ENCODE peak calls at places on chromosomes 13 and 19, in eight cellular contexts. X, C, E, B, O, N, W and P are unnamed samples.

GRCh38 chr13:77516342-77516789 is 19.1 kb upstream of the SCEL start:
- DNase-seq in X (no peak), C (no peak), E (peak), B (no peak), O (peak), N (peak), W (no peak), P (no peak)

GRCh38 chr19:5166262-5166661 is 174.3 kb downstream of the PTPRS start:
- DNase-seq in X (no peak), C (peak), E (peak), B (no peak), O (peak), N (peak), W (no peak), P (no peak)

GRCh38 chr19:45767410-45767880 is 1.6 kb downstream of the SIX5 start:
- DNase-seq in X (peak), C (peak), E (peak), B (peak), O (peak), N (peak), W (peak), P (peak)

GRCh38 chr13:101785858-101786257 is 333.4 kb downstream of the ITGBL1 start:
- DNase-seq in X (no peak), C (no peak), E (peak), B (peak), O (peak), N (peak), W (peak), P (no peak)

GRCh38 chr13:106887686-106888085 is 319.7 kb upstream of the ARGLU1 start:
- DNase-seq in X (no peak), C (no peak), E (no peak), B (no peak), O (no peak), N (peak), W (no peak), P (no peak)

GRCh38 chr19:14072535-14073231 is at the start of gene MISP3:
- DNase-seq in X (no peak), C (no peak), E (peak), B (peak), O (no peak), N (peak), W (peak), P (peak)

GRCh38 chr19:55467236-55468053 is 2.9 kb upstream of the C19orf85 start:
- DNase-seq in X (no peak), C (no peak), E (peak), B (no peak), O (no peak), N (peak), W (peak), P (no peak)

GRCh38 chr13:83547043-83547442 is 335.2 kb downstream of the SLITRK1 start:
- DNase-seq in X (no peak), C (no peak), E (no peak), B (no peak), O (no peak), N (no peak), W (no peak), P (no peak)

GRCh38 chr19:42250666-42251531 is 4.0 kb downstream of the ERF start:
- DNase-seq in X (no peak), C (no peak), E (no peak), B (no peak), O (peak), N (peak), W (peak), P (no peak)

GRCh38 chr13:53783466-53783865 is 754.9 kb downstream of the OLFM4 start:
- DNase-seq in X (no peak), C (no peak), E (no peak), B (no peak), O (no peak), N (no peak), W (no peak), P (no peak)

GRCh38 chr13:26133286-26133685 is 81.5 kb upstream of the SHISA2 start:
- DNase-seq in X (no peak), C (no peak), E (no peak), B (no peak), O (no peak), N (no peak), W (no peak), P (no peak)

GRCh38 chr13:48775804-48776203 is 122.1 kb downstream of the CYSLTR2 start:
- DNase-seq in X (peak), C (peak), E (peak), B (no peak), O (peak), N (peak), W (no peak), P (no peak)

GRCh38 chr19:32346901-32347300 is 1.5 kb downstream of the ZNF507 start:
- DNase-seq in X (no peak), C (no peak), E (no peak), B (no peak), O (no peak), N (no peak), W (no peak), P (no peak)

GRCh38 chr19:32349724-32350475 is 4.5 kb downstream of the ZNF507 start:
- DNase-seq in X (no peak), C (no peak), E (no peak), B (no peak), O (no peak), N (no peak), W (no peak), P (no peak)

GRCh38 chr19:32342695-32343094 is 2.7 kb upstream of the ZNF507 start:
- DNase-seq in X (no peak), C (no peak), E (no peak), B (no peak), O (no peak), N (no peak), W (no peak), P (no peak)

GRCh38 chr19:32343550-32344262 is 1.7 kb upstream of the ZNF507 start:
- DNase-seq in X (no peak), C (no peak), E (peak), B (peak), O (no peak), N (no peak), W (no peak), P (no peak)

GRCh38 chr19:32345261-32346207 is at the start of gene ZNF507:
- DNase-seq in X (no peak), C (no peak), E (peak), B (peak), O (peak), N (peak), W (peak), P (peak)
- TF ChIP-seq CTCF in X (peak), C (no peak), E (no peak), B (no peak), O (peak), N (no peak), W (no peak), P (no peak)

GRCh38 chr19:33177417-33177976 is 16.6 kb upstream of the LRP3 start:
- DNase-seq in X (no peak), C (no peak), E (peak), B (peak), O (peak), N (no peak), W (no peak), P (no peak)

GRCh38 chr19:33175156-33175782 is 18.9 kb upstream of the LRP3 start:
- DNase-seq in X (no peak), C (no peak), E (no peak), B (no peak), O (no peak), N (no peak), W (no peak), P (no peak)

GRCh38 chr19:33175886-33176669 is 18.1 kb upstream of the LRP3 start:
- DNase-seq in X (no peak), C (no peak), E (no peak), B (peak), O (peak), N (peak), W (no peak), P (no peak)

GRCh38 chr19:33174186-33174585 is 19.9 kb upstream of the LRP3 start:
- DNase-seq in X (no peak), C (no peak), E (no peak), B (no peak), O (no peak), N (no peak), W (no peak), P (no peak)

DNA sequence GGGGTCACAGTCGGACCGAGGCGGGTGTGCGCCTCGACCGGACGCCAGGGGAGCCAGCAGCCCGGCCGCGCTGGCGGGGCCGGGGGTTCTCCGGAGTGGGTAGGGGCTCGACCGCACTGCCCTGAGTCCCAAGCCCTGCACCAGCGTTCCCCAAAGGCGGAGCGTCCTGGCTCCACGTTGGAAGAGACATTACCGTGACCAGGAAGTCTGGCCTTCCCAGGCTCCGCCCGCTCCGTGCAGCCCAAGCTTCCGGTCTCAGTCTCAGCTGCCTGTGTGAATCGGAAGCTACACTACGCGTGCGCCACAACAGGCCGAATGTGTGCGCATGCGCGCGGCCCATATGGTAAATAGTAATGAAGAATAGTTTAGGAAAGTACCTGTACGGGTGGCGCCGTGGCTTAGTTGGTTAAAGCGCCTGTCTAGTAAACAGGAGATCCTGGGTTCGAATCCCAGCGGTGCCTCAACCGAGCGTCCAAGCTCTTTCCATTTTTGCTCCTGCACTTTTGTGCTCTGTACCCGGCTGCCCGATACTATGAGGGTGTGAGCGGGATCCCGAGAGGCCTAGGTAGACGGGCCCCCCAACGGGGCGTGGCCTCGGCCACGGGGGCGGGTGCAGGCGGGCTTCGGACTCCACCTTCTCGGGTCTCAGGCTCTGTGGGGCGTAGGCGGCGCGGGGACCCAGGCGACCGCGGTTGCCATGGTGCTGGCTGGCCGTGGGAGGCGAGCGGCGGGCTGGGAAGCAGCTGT is 17.3 kb upstream of the LRP3 start:
- DNase-seq in X (peak), C (peak), E (peak), B (peak), O (peak), N (peak), W (peak), P (peak)
- TF ChIP-seq CTCF in X (peak), C (peak), E (no peak), B (peak), O (no peak), N (peak), W (no peak), P (no peak)

DNA sequence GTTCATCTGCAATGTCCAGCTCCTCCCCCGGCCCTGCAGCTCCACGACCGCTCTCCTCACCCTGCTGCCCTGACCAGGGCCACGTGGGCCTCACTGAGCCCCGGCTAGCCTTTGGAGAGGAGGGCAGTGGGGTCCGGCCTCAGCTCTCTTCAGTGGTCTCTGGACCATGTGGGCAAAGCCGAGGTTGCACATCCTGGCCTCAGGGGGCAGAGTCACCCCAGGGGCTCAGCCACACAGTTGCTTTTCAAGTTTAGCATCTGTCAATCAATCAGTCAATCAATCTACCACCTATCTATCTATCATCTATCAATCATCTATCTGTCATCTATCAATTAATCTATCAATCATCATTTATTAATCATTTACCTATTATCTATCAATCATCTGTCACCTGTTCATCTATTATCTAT is 3.0 kb upstream of the DIRAS1 start:
- DNase-seq in X (no peak), C (no peak), E (no peak), B (no peak), O (no peak), N (no peak), W (no peak), P (no peak)
- TF ChIP-seq CTCF in X (no peak), C (peak), E (no peak), B (peak), O (peak), N (no peak), W (no peak), P (no peak)

GRCh38 chr13:70098669-70099068 is 9.0 kb upstream of the ATXN8OS start:
- DNase-seq in X (no peak), C (no peak), E (peak), B (no peak), O (peak), N (peak), W (no peak), P (no peak)
- TF ChIP-seq CTCF in X (no peak), C (no peak), E (peak), B (peak), O (peak), N (peak), W (no peak), P (no peak)

GRCh38 chr19:16386619-16387240 is 62.1 kb downstream of the KLF2 start:
- DNase-seq in X (peak), C (no peak), E (peak), B (no peak), O (peak), N (peak), W (no peak), P (peak)
- TF ChIP-seq CTCF in X (peak), C (peak), E (peak), B (peak), O (peak), N (peak), W (peak), P (peak)

DNA sequence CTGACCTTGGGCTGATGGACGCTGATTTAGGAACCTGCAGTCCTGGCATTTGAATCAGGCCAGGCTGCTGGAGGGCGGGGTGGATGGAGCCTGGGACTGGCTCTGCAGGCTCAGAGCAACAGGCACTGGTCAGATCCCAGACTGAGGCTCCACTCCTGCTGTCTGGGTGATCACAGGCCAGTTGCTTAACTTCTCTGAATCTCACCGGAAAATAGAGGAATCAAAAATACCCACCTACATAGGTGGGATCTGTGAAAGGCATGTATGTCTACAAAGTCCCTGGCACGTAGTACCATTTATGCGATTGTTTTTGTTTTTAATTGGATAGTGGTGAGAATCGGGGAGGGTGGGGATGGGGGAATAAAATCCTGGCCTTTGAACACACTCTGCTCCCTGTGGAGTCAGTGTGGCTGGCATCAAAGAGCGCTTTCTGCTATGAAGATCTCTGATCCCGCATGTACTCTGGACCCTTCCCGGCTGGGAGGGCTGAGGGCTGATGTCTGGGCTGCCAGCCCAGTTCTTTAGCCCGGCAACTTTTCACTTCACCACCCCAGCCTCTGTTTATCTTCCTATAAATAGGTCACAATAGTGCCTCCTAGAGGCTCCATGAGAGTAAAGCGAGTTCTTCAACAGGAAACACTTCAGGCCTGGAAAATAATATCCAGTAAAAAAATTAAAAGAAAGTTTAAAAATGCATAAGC is 292.3 kb downstream of the ZNF536 start:
- DNase-seq in X (no peak), C (no peak), E (no peak), B (no peak), O (no peak), N (peak), W (peak), P (no peak)
- TF ChIP-seq CTCF in X (peak), C (peak), E (peak), B (no peak), O (peak), N (peak), W (peak), P (peak)

DNA sequence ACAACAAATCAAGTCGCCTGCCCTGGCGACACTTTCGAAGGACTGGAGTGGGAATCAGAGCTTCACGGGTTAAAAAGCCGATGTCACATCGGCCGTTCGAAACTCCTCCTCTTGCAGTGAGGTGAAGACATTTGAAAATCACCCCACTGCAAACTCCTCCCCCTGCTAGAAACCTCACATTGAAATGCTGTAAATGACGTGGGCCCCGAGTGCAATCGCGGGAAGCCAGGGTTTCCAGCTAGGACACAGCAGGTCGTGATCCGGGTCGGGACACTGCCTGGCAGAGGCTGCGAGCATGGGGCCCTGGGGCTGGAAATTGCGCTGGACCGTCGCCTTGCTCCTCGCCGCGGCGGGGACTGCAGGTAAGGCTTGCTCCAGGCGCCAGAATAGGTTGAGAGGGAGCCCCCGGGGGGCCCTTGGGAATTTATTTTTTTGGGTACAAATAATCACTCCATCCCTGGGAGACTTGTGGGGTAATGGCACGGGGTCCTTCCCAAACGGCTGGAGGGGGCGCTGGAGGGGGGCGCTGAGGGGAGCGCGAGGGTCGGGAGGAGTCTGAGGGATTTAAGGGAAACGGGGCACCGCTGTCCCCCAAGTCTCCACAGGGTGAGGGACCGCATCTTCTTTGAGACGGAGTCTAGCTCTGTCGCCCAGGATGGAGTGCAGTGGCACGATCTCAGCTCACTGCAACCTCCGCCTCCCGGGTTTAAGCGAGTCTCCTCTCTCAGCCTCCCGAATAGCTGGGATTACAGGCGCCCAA is at the start of gene LDLR:
- DNase-seq in X (peak), C (peak), E (peak), B (peak), O (peak), N (peak), W (peak), P (peak)
- TF ChIP-seq CTCF in X (no peak), C (no peak), E (no peak), B (no peak), O (no peak), N (no peak), W (no peak), P (no peak)

GRCh38 chr13:98804336-98804855 is 51.9 kb upstream of the SLC15A1 start:
- DNase-seq in X (no peak), C (no peak), E (no peak), B (no peak), O (no peak), N (no peak), W (no peak), P (no peak)
- TF ChIP-seq CTCF in X (no peak), C (no peak), E (no peak), B (no peak), O (no peak), N (no peak), W (no peak), P (no peak)

GRCh38 chr19:35569281-35569781 is 5.9 kb upstream of the ATP4A start:
- DNase-seq in X (no peak), C (no peak), E (no peak), B (no peak), O (no peak), N (no peak), W (peak), P (no peak)
- TF ChIP-seq CTCF in X (no peak), C (no peak), E (no peak), B (no peak), O (no peak), N (no peak), W (no peak), P (no peak)

GRCh38 chr19:2254052-2254872 is 2.0 kb downstream of the JSRP1 start:
- DNase-seq in X (no peak), C (no peak), E (no peak), B (no peak), O (no peak), N (no peak), W (no peak), P (no peak)

GRCh38 chr19:2259331-2259730 is 3.1 kb upstream of the JSRP1 start:
- DNase-seq in X (no peak), C (no peak), E (peak), B (no peak), O (no peak), N (no peak), W (no peak), P (no peak)

GRCh38 chr19:2253106-2254051 is 2.8 kb downstream of the JSRP1 start:
- DNase-seq in X (no peak), C (no peak), E (no peak), B (no peak), O (no peak), N (no peak), W (no peak), P (no peak)

GRCh38 chr19:2255112-2255845 is 938 bp downstream of the JSRP1 start:
- DNase-seq in X (no peak), C (no peak), E (no peak), B (peak), O (no peak), N (no peak), W (no peak), P (no peak)

DNA sequence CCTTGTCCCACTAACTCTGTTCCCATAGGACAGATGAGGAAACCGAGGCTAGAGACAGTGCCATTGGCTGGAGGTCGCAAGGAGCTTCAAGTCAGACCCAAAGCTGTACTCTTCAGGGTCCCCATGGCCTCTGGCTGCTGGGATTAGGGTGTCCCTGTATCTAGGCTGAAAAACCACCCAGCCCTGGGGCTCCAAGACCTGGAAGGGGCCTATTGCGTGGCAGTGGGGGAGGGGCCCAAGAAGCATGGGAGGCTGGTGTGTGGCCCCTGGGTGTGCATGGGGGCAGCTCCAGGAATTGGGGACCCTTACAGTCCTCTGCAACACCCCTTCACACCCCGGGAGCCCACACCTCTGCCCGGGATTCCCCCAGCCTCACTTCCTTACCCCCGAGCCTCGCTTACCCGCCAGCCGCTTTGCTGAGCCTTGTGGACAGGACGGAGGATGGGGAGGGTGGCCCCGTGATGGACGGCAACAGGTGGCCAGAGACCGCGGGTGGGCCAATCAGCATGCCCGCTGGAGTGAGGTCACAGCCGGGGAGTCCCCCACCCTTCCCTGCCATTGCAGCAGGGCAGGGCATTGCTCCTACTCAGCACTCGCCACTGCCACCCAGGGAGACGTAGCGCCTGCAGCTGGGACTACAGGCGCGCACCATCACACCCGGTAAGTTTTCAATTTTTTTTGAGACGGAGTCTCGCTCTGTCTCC is at the start of gene JSRP1:
- DNase-seq in X (no peak), C (no peak), E (no peak), B (no peak), O (no peak), N (no peak), W (no peak), P (no peak)
- TF ChIP-seq CTCF in X (no peak), C (no peak), E (no peak), B (no peak), O (no peak), N (no peak), W (no peak), P (no peak)